ENCODE peak calls at places on chromosomes 5 and 9, in ten cellular contexts. One of them, this sample, is unnamed.

GRCh38 chr5:134975843-134976242 is 8.1 kb downstream of the CATSPER3 start:
- DNase-seq in cardiac fibroblast: peak; percentile 20
- DNase-seq in AG10803: no peak
- DNase-seq in psoas muscle: no peak
- DNase-seq in tibial artery: no peak
- DNase-seq in hepatocyte: no peak
- DNase-seq in ovary: no peak
- DNase-seq in DND-41: no peak
- DNase-seq in OCI-LY7: no peak
- DNase-seq in A549: no peak
- DNase-seq in this sample: no peak

GRCh38 chr5:33371660-33372059 is 69.1 kb upstream of the TARS1 start:
- DNase-seq in cardiac fibroblast: peak; percentile 89
- DNase-seq in A549: no peak
- DNase-seq in ovary: no peak
- DNase-seq in hepatocyte: no peak
- DNase-seq in tibial artery: no peak
- DNase-seq in DND-41: no peak
- DNase-seq in AG10803: peak; percentile 93
- DNase-seq in OCI-LY7: no peak
- DNase-seq in psoas muscle: no peak
- DNase-seq in this sample: peak; percentile 89

GRCh38 chr5:180830253-180831138 is 27.9 kb upstream of the MGAT1 start:
- DNase-seq in psoas muscle: peak; percentile 84
- DNase-seq in cardiac fibroblast: peak; percentile 53
- DNase-seq in A549: peak; percentile 44
- DNase-seq in DND-41: peak; percentile 59
- DNase-seq in ovary: peak; percentile 76
- DNase-seq in OCI-LY7: peak; percentile 70
- DNase-seq in tibial artery: peak; percentile 76
- DNase-seq in AG10803: peak; percentile 49
- DNase-seq in hepatocyte: peak; percentile 68
- DNase-seq in this sample: peak; percentile 39

GRCh38 chr5:167861134-167861930 is 430.1 kb upstream of the WWC1 start:
- DNase-seq in hepatocyte: peak; percentile 58
- DNase-seq in tibial artery: no peak
- DNase-seq in DND-41: peak; percentile 32
- DNase-seq in OCI-LY7: peak; percentile 2
- DNase-seq in psoas muscle: no peak
- DNase-seq in AG10803: no peak
- DNase-seq in A549: peak; percentile 10
- DNase-seq in ovary: no peak
- DNase-seq in cardiac fibroblast: peak; percentile 20
- DNase-seq in this sample: peak; percentile 13

GRCh38 chr5:88695232-88695631 is 187.8 kb downstream of the MEF2C start:
- DNase-seq in A549: no peak
- DNase-seq in DND-41: no peak
- DNase-seq in AG10803: no peak
- DNase-seq in OCI-LY7: no peak
- DNase-seq in psoas muscle: no peak
- DNase-seq in ovary: no peak
- DNase-seq in cardiac fibroblast: no peak
- DNase-seq in tibial artery: no peak
- DNase-seq in hepatocyte: no peak
- DNase-seq in this sample: no peak

GRCh38 chr9:95981741-95982390 is 106.4 kb downstream of the ERCC6L2 start:
- DNase-seq in AG10803: no peak
- DNase-seq in DND-41: peak; percentile 64
- DNase-seq in OCI-LY7: peak; percentile 10
- DNase-seq in hepatocyte: no peak
- DNase-seq in A549: no peak
- DNase-seq in ovary: no peak
- DNase-seq in psoas muscle: no peak
- DNase-seq in cardiac fibroblast: no peak
- DNase-seq in tibial artery: no peak
- DNase-seq in this sample: no peak

GRCh38 chr5:15992918-15993317 is 186.7 kb downstream of the MARCHF11 start:
- DNase-seq in DND-41: no peak
- DNase-seq in ovary: no peak
- DNase-seq in OCI-LY7: no peak
- DNase-seq in A549: peak; percentile 27
- DNase-seq in hepatocyte: no peak
- DNase-seq in tibial artery: no peak
- DNase-seq in psoas muscle: no peak
- DNase-seq in AG10803: peak; percentile 35
- DNase-seq in cardiac fibroblast: peak; percentile 82
- DNase-seq in this sample: peak; percentile 50

GRCh38 chr5:164317676-164318075 is 812.3 kb downstream of the MAT2B start:
- DNase-seq in A549: no peak
- DNase-seq in cardiac fibroblast: no peak
- DNase-seq in ovary: no peak
- DNase-seq in psoas muscle: no peak
- DNase-seq in DND-41: no peak
- DNase-seq in OCI-LY7: no peak
- DNase-seq in hepatocyte: no peak
- DNase-seq in AG10803: no peak
- DNase-seq in tibial artery: no peak
- DNase-seq in this sample: no peak

GRCh38 chr5:93022211-93022610 is 558.8 kb downstream of the NR2F1-AS1 start:
- DNase-seq in A549: no peak
- DNase-seq in tibial artery: no peak
- DNase-seq in psoas muscle: no peak
- DNase-seq in ovary: no peak
- DNase-seq in OCI-LY7: no peak
- DNase-seq in hepatocyte: no peak
- DNase-seq in DND-41: no peak
- DNase-seq in AG10803: no peak
- DNase-seq in cardiac fibroblast: no peak
- DNase-seq in this sample: no peak

GRCh38 chr5:84430863-84431663 is 46.4 kb upstream of the EDIL3 start:
- DNase-seq in cardiac fibroblast: peak; percentile 27
- DNase-seq in A549: no peak
- DNase-seq in ovary: no peak
- DNase-seq in OCI-LY7: no peak
- DNase-seq in tibial artery: no peak
- DNase-seq in psoas muscle: no peak
- DNase-seq in AG10803: peak; percentile 3
- DNase-seq in DND-41: no peak
- DNase-seq in hepatocyte: no peak
- DNase-seq in this sample: peak; percentile 20

GRCh38 chr5:37166197-37166596 is 83.0 kb downstream of the CPLANE1 start:
- DNase-seq in tibial artery: no peak
- DNase-seq in DND-41: no peak
- DNase-seq in ovary: no peak
- DNase-seq in hepatocyte: no peak
- DNase-seq in AG10803: no peak
- DNase-seq in OCI-LY7: no peak
- DNase-seq in A549: no peak
- DNase-seq in psoas muscle: no peak
- DNase-seq in cardiac fibroblast: no peak
- DNase-seq in this sample: no peak

GRCh38 chr5:38258037-38258318 is 381 bp upstream of the EGFLAM start:
- DNase-seq in A549: no peak
- DNase-seq in tibial artery: no peak
- DNase-seq in AG10803: no peak
- DNase-seq in hepatocyte: peak; percentile 6
- DNase-seq in DND-41: no peak
- DNase-seq in cardiac fibroblast: no peak
- DNase-seq in ovary: no peak
- DNase-seq in OCI-LY7: no peak
- DNase-seq in psoas muscle: peak; percentile 23
- DNase-seq in this sample: no peak

DNA sequence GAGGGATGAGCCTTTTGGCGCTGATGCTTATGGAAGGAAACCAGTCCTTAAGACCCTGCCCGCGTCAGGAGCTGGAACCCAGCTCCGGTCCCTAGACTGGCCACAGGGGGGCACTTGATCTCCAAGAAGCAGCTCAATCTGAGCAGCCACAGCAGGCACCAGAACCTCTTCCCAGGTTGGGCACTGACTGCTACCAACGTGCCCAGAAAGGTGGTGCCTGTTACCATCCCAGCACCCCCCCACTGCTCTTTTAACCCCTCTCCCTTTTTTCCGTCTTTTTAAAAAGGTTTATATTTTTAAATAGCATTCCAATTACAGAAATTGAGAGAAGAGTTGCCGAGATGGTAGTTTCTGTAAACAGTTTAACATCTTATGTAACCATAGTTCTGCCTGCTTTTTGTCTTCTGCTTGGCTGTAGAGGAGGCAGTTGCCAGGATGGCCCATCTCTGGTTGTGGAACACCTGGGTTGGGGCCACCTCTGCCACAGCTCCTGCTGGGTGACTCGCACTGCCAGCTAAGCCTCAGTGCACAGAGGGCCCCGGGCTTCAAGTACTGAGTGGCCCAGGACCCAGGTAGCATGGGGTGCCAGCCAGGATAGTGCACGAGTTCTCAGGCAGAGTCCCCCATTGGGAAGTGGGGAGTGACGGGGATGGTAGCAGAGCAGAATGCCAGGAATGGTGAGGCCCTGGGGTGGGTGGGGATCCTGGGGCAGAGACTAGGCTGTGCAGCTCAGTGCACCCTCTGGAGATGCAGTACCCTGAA is 62.8 kb downstream of the PFDN1 start:
- DNase-seq in A549: peak; percentile 76
- DNase-seq in AG10803: peak; percentile 57
- DNase-seq in hepatocyte: peak; percentile 75
- DNase-seq in psoas muscle: peak; percentile 77
- DNase-seq in ovary: peak; percentile 66
- DNase-seq in tibial artery: peak; percentile 78
- DNase-seq in OCI-LY7: peak; percentile 80
- DNase-seq in DND-41: peak; percentile 65
- DNase-seq in cardiac fibroblast: peak; percentile 73
- DNase-seq in this sample: peak; percentile 64
- TF ChIP-seq CTCF in A549: peak; percentile 68
- TF ChIP-seq CTCF in AG10803: peak; percentile 69
- TF ChIP-seq CTCF in hepatocyte: peak; percentile 65
- TF ChIP-seq CTCF in psoas muscle: peak; percentile 59
- TF ChIP-seq CTCF in ovary: peak; percentile 51
- TF ChIP-seq CTCF in tibial artery: peak; percentile 67
- TF ChIP-seq CTCF in OCI-LY7: peak; percentile 88
- TF ChIP-seq CTCF in DND-41: peak; percentile 71
- TF ChIP-seq CTCF in cardiac fibroblast: peak; percentile 80
- TF ChIP-seq CTCF in this sample: peak; percentile 75

GRCh38 chr9:131631254-131631653 is 85.9 kb downstream of the PRRT1B start:
- DNase-seq in tibial artery: no peak
- DNase-seq in cardiac fibroblast: no peak
- DNase-seq in OCI-LY7: no peak
- DNase-seq in DND-41: no peak
- DNase-seq in A549: no peak
- DNase-seq in ovary: no peak
- DNase-seq in AG10803: no peak
- DNase-seq in hepatocyte: no peak
- DNase-seq in psoas muscle: no peak
- DNase-seq in this sample: no peak

GRCh38 chr9:131628821-131629197 is 83.5 kb downstream of the PRRT1B start:
- DNase-seq in AG10803: no peak
- DNase-seq in ovary: no peak
- DNase-seq in A549: no peak
- DNase-seq in tibial artery: no peak
- DNase-seq in psoas muscle: no peak
- DNase-seq in DND-41: no peak
- DNase-seq in cardiac fibroblast: no peak
- DNase-seq in hepatocyte: no peak
- DNase-seq in OCI-LY7: no peak
- DNase-seq in this sample: no peak

GRCh38 chr9:131629827-131630205 is 84.5 kb downstream of the PRRT1B start:
- DNase-seq in A549: no peak
- DNase-seq in OCI-LY7: no peak
- DNase-seq in hepatocyte: no peak
- DNase-seq in DND-41: no peak
- DNase-seq in cardiac fibroblast: no peak
- DNase-seq in AG10803: no peak
- DNase-seq in ovary: no peak
- DNase-seq in psoas muscle: no peak
- DNase-seq in tibial artery: no peak
- DNase-seq in this sample: no peak

GRCh38 chr9:131627846-131628820 is 82.8 kb downstream of the PRRT1B start:
- DNase-seq in ovary: no peak
- DNase-seq in OCI-LY7: no peak
- DNase-seq in cardiac fibroblast: peak; percentile 38
- DNase-seq in tibial artery: no peak
- DNase-seq in hepatocyte: no peak
- DNase-seq in A549: no peak
- DNase-seq in DND-41: no peak
- DNase-seq in AG10803: no peak
- DNase-seq in psoas muscle: peak; percentile 90
- DNase-seq in this sample: peak; percentile 28

GRCh38 chr9:131630206-131630831 is 85.0 kb downstream of the PRRT1B start:
- DNase-seq in cardiac fibroblast: no peak
- DNase-seq in tibial artery: no peak
- DNase-seq in psoas muscle: no peak
- DNase-seq in hepatocyte: no peak
- DNase-seq in DND-41: no peak
- DNase-seq in ovary: no peak
- DNase-seq in A549: no peak
- DNase-seq in OCI-LY7: no peak
- DNase-seq in AG10803: no peak
- DNase-seq in this sample: no peak
- H3K4me3 ChIP-seq in cardiac fibroblast: no peak overlapping the region
- H3K4me3 ChIP-seq in tibial artery: no peak overlapping the region
- H3K4me3 ChIP-seq in psoas muscle: peak overlapping the region; percentile 31
- H3K4me3 ChIP-seq in hepatocyte: no peak overlapping the region
- H3K4me3 ChIP-seq in DND-41: no peak overlapping the region
- H3K4me3 ChIP-seq in ovary: no peak overlapping the region
- H3K4me3 ChIP-seq in A549: no peak overlapping the region
- H3K4me3 ChIP-seq in OCI-LY7: no peak overlapping the region
- H3K4me3 ChIP-seq in AG10803: no peak overlapping the region
- H3K4me3 ChIP-seq in this sample: no peak overlapping the region

GRCh38 chr9:15510789-15511575 is at the start of gene PSIP1:
- DNase-seq in tibial artery: peak; percentile 82
- DNase-seq in hepatocyte: peak; percentile 87
- DNase-seq in OCI-LY7: peak; percentile 94
- DNase-seq in cardiac fibroblast: peak; percentile 87
- DNase-seq in ovary: peak; percentile 85
- DNase-seq in psoas muscle: peak; percentile 88
- DNase-seq in AG10803: peak; percentile 84
- DNase-seq in A549: peak; percentile 87
- DNase-seq in DND-41: peak; percentile 94
- DNase-seq in this sample: peak; percentile 88
- TF ChIP-seq CTCF in tibial artery: peak; percentile 18
- TF ChIP-seq CTCF in hepatocyte: no peak
- TF ChIP-seq CTCF in OCI-LY7: peak; percentile 19
- TF ChIP-seq CTCF in cardiac fibroblast: no peak
- TF ChIP-seq CTCF in ovary: peak; percentile 36
- TF ChIP-seq CTCF in psoas muscle: no peak
- TF ChIP-seq CTCF in AG10803: peak; percentile 6
- TF ChIP-seq CTCF in A549: no peak
- TF ChIP-seq CTCF in DND-41: no peak
- TF ChIP-seq CTCF in this sample: no peak

DNA sequence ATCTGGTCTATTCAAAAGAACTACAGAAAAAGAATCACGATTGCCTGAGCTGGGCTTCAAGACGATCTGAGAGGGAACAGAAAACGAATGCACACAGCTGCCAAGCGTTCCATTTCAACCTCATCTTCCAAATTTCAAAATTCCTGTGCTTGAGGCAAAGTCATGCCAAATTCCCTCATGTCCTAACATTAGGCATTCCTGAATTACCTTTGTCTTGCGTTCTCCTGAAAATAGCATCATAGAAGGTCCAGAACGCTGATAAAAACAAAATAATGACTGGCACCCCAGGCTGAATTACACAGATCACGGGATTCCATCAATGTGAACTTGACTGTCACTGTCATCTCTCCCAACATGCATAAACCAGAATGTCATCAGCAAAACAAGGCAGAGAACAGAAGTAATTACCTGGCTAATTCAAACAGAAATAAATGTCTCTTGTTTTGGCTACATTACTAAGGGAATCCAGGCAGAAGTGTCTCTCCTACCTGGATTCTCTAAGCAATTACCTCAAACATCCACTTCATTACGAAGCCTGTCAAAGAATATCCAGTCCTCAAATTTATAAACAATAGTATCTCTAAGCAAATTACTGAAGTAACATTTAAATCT is 12.0 kb upstream of the CDH6 start:
- DNase-seq in DND-41: no peak
- DNase-seq in OCI-LY7: no peak
- DNase-seq in AG10803: no peak
- DNase-seq in psoas muscle: no peak
- DNase-seq in cardiac fibroblast: no peak
- DNase-seq in A549: no peak
- DNase-seq in hepatocyte: no peak
- DNase-seq in tibial artery: no peak
- DNase-seq in ovary: no peak
- DNase-seq in this sample: no peak
- H3K4me3 ChIP-seq in DND-41: no peak overlapping the region
- H3K4me3 ChIP-seq in OCI-LY7: no peak overlapping the region
- H3K4me3 ChIP-seq in AG10803: no peak overlapping the region
- H3K4me3 ChIP-seq in psoas muscle: no peak overlapping the region
- H3K4me3 ChIP-seq in cardiac fibroblast: no peak overlapping the region
- H3K4me3 ChIP-seq in A549: no peak overlapping the region
- H3K4me3 ChIP-seq in hepatocyte: no peak overlapping the region
- H3K4me3 ChIP-seq in tibial artery: no peak overlapping the region
- H3K4me3 ChIP-seq in ovary: no peak overlapping the region
- H3K4me3 ChIP-seq in this sample: no peak overlapping the region

This sample was measured in fibroblast of the aortic adventitia.